ENCODE peak calls at places on chromosome 15, in nine cellular contexts. R is GM12865; B is GM13977; G is left lung; Y is cardiac muscle cell; K is astrocyte of the spinal cord; Z is AG10803; L is esophagus muscularis mucosa; H is CD8-positive, alpha-beta T cell. W is an unnamed sample.

GRCh38 chr15:65323071-65323511 is 18.6 kb downstream of the RNU5B-1 start:
- DNase-seq in K (peak; percentile 33), L (no peak), H (no peak), G (no peak), R (no peak), B (no peak), Y (peak; percentile 81), Z (peak; percentile 25), W (peak; percentile 59)

GRCh38 chr15:80615783-80616391 is 79.2 kb upstream of the ABHD17C start:
- DNase-seq in L (peak; percentile 92), H (no peak), R (no peak), B (no peak), K (peak; percentile 18), G (peak; percentile 79), Z (peak; percentile 96), Y (peak; percentile 98), W (peak; percentile 42)

GRCh38 chr15:50353999-50354837 is 780 bp downstream of the GABPB1 start:
- DNase-seq in K (peak; percentile 92), R (peak; percentile 82), L (peak; percentile 92), Z (peak; percentile 90), Y (peak; percentile 87), G (peak; percentile 91), B (peak; percentile 36), H (peak; percentile 22), W (peak; percentile 66)

GRCh38 chr15:42619641-42620371 is 44.4 kb downstream of the STARD9 start:
- DNase-seq in L (no peak), Z (no peak), B (no peak), Y (no peak), G (no peak), R (peak; percentile 19), K (peak; percentile 10), H (no peak), W (no peak)

GRCh38 chr15:25439456-25439836 is 622 bp upstream of the UBE3A start:
- DNase-seq in K (no peak), L (no peak), G (no peak), R (peak; percentile 68), H (no peak), B (peak; percentile 12), Z (peak; percentile 21), Y (peak; percentile 31), W (no peak)

GRCh38 chr15:101372149-101372577 is 77.1 kb upstream of the SNRPA1 start:
- DNase-seq in G (peak; percentile 32), Y (peak; percentile 40), B (no peak), L (no peak), K (peak; percentile 1), Z (peak; percentile 44), R (no peak), H (no peak), W (no peak)

GRCh38 chr15:64209680-64210334 is 47.0 kb upstream of the PPIB start:
- DNase-seq in R (peak; percentile 36), B (peak; percentile 31), Z (peak; percentile 39), H (no peak), G (no peak), L (no peak), K (peak; percentile 65), Y (peak; percentile 66), W (no peak)

GRCh38 chr15:76236350-76236749 is 74.9 kb downstream of the ETFA start:
- DNase-seq in K (no peak), H (no peak), R (no peak), B (no peak), G (no peak), Z (no peak), Y (no peak), L (no peak), W (no peak)

GRCh38 chr15:71151061-71151460 is 35.8 kb downstream of the THSD4 start:
- DNase-seq in K (peak; percentile 43), G (no peak), B (no peak), H (no peak), L (peak; percentile 47), Y (peak; percentile 41), R (no peak), Z (peak; percentile 66), W (no peak)

GRCh38 chr15:71355268-71355667 is 240.0 kb downstream of the THSD4 start:
- DNase-seq in L (no peak), H (no peak), Z (no peak), G (no peak), R (no peak), B (no peak), K (no peak), Y (no peak), W (no peak)

GRCh38 chr15:74960995-74961588 is 4.5 kb upstream of the RPP25 start:
- DNase-seq in G (no peak), H (no peak), Z (no peak), Y (no peak), L (no peak), B (no peak), R (no peak), K (no peak), W (no peak)

GRCh38 chr15:45401665-45402161 is 23.4 kb upstream of the GATM start:
- DNase-seq in Z (no peak), Y (no peak), G (no peak), H (no peak), L (no peak), B (no peak), K (no peak), R (no peak), W (peak; percentile 39)

GRCh38 chr15:92934706-92935105 is 34.6 kb downstream of the CHD2 start:
- DNase-seq in B (no peak), G (no peak), K (no peak), Y (no peak), H (no peak), L (no peak), R (no peak), Z (no peak), W (no peak)

GRCh38 chr15:70299931-70300858 is 202.5 kb upstream of the TLE3 start:
- DNase-seq in R (peak; percentile 94), G (no peak), H (peak; percentile 55), K (no peak), Z (no peak), Y (no peak), B (peak; percentile 85), L (no peak), W (no peak)

DNA sequence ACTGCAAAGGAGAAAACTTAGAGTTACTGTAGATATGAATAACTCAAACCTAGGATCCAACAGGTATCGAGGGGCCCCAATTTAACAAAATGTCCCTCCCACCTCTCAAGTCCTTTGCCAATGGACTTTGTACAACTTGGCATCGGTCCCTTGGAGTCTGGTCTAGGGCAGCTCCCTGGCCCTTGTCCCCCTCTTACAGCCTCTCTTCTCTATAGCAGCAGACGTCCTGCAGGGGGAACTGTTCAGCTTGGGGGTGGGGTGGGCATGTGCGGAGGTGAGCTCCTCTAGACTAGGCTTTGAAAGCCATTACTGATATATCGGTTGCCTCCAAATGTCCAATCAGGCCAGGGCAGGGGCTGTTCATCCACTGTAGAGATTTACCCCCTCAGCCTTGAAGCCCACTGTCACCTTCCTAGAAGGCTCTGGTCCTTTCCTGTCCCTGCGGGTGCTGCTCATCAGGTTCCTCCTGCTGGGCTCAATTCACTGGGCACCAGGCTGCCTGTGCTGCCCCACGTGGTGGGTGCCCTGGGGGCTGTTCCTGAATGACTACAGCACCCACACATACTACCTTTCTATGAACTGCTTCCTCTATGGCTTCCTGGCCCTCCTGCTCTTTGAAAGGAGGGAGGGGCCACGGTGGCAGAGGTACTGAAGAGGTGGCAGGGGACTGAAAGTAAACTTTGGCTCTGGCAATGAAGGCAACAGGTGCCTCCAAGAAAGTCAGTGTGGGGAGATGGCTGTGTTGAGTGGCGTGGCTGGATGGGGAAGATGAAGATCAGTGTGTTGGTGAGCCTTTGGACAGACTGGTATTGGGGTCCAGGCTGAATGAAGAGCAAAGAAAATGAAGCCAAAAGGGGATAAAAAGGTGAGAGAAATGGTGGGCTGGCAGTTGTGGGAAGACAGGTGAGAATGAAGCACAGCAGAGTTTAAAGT is 78.8 kb upstream of the MEX3B start:
- DNase-seq in G (no peak), R (no peak), K (no peak), Z (no peak), B (no peak), L (no peak), Y (no peak), H (no peak), W (no peak)
- TF ChIP-seq CTCF in G (no peak), R (no peak), K (no peak), Z (no peak), B (no peak), L (no peak), Y (no peak), H (no peak), W (no peak)

DNA sequence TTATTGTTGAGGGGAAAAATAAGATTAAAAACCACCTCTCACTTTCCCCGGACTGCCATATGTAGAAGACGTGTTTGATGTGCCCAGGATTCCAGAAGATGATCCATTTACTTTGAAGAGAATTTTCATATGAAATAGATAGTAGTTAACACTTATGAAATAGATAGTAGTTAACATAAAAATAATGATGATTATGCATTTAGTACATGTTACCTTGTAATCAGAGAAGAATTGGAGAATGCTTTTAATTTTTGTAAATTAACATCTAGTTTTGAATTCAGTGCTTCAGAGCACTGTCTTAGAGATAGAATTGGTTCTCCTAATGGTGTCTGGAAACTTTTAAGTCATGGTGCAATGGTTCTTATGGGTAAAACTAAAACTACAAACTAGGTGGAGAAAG is 46.1 kb upstream of the CRTC3 start:
- DNase-seq in R (no peak), Z (no peak), Y (no peak), G (no peak), H (no peak), L (no peak), K (no peak), B (no peak), W (no peak)
- TF ChIP-seq CTCF in R (no peak), Z (no peak), Y (no peak), G (no peak), H (no peak), L (no peak), K (no peak), B (no peak), W (no peak)

GRCh38 chr15:56815247-56815646 is 81.9 kb upstream of the ZNF280D start:
- DNase-seq in K (no peak), Y (no peak), L (no peak), Z (no peak), H (no peak), R (no peak), G (no peak), B (no peak), W (no peak)

GRCh38 chr15:56814429-56814828 is 81.1 kb upstream of the ZNF280D start:
- DNase-seq in Y (no peak), B (no peak), L (no peak), R (no peak), K (no peak), H (no peak), Z (no peak), G (no peak), W (no peak)

GRCh38 chr15:56820333-56820732 is 87.0 kb upstream of the ZNF280D start:
- DNase-seq in K (no peak), Z (no peak), G (no peak), R (no peak), L (no peak), H (no peak), Y (no peak), B (no peak), W (no peak)

GRCh38 chr15:56817690-56818089 is 84.4 kb upstream of the ZNF280D start:
- DNase-seq in R (no peak), B (no peak), L (no peak), Y (no peak), Z (no peak), H (no peak), G (no peak), K (no peak), W (no peak)

GRCh38 chr15:56817266-56817665 is 84.0 kb upstream of the ZNF280D start:
- DNase-seq in L (no peak), H (no peak), B (no peak), Z (peak; percentile 45), Y (peak; percentile 52), K (peak; percentile 62), G (no peak), R (no peak), W (no peak)
- TF ChIP-seq CTCF in L (no peak), H (no peak), B (no peak), Z (no peak), Y (no peak), K (no peak), G (no peak), R (no peak), W (no peak)

GRCh38 chr15:58308742-58309355 is 122.9 kb upstream of the LIPC start:
- DNase-seq in Y (no peak), H (no peak), Z (no peak), G (no peak), L (no peak), K (no peak), R (no peak), B (no peak), W (no peak)
- TF ChIP-seq CTCF in Y (no peak), H (no peak), Z (no peak), G (no peak), L (no peak), K (no peak), R (no peak), B (no peak), W (peak; percentile 29)